ENCODE peak calls at places on chromosomes 7 and 10, in five cellular contexts. K, R, H, X and T are unnamed samples.

GRCh38 chr10:90960355-90960814 is 39.5 kb upstream of the ANKRD1 start:
- DNase-seq in X (no peak), H (no peak), R (no peak), K (peak), T (peak)

GRCh38 chr10:6179078-6179477 is 23.7 kb upstream of the PFKFB3 start:
- DNase-seq in K (no peak), H (no peak), X (no peak), R (no peak), T (no peak)

GRCh38 chr10:5645375-5645774 is 21.0 kb downstream of the ASB13 start:
- DNase-seq in H (no peak), X (no peak), R (no peak), K (no peak), T (peak)

GRCh38 chr10:90859321-90859751 is 1.5 kb upstream of the HTR7 start:
- DNase-seq in K (no peak), R (no peak), H (no peak), X (no peak), T (no peak)

GRCh38 chr7:140260338-140260737 is 83.6 kb upstream of the KDM7A start:
- DNase-seq in X (no peak), K (no peak), H (no peak), R (no peak), T (no peak)

GRCh38 chr7:135492151-135492550 is 17.8 kb downstream of the CNOT4 start:
- DNase-seq in R (no peak), H (no peak), K (no peak), X (no peak), T (no peak)

GRCh38 chr10:102654566-102654965 is 10.3 kb downstream of the TRIM8 start:
- DNase-seq in K (no peak), X (no peak), H (no peak), R (no peak), T (no peak)

GRCh38 chr10:34078798-34079470 is 736.2 kb downstream of the PARD3 start:
- DNase-seq in H (no peak), X (no peak), K (no peak), R (no peak), T (no peak)

GRCh38 chr7:29921404-29922010 is 68.1 kb downstream of the SCRN1 start:
- DNase-seq in K (peak), H (peak), R (no peak), X (peak), T (peak)

GRCh38 chr10:91076991-91077548 is 143.4 kb upstream of the PCGF5 start:
- DNase-seq in X (no peak), H (no peak), K (no peak), R (no peak), T (no peak)

GRCh38 chr10:4766449-4766848 is 59.6 kb upstream of the AKR1E2 start:
- DNase-seq in X (no peak), R (no peak), H (no peak), K (no peak), T (no peak)

GRCh38 chr10:71863203-71863602 is 12.2 kb upstream of the PSAP start:
- DNase-seq in H (no peak), R (no peak), K (no peak), X (peak), T (no peak)

GRCh38 chr7:30667172-30667571 is 15.1 kb downstream of the CRHR2 start:
- DNase-seq in H (no peak), K (no peak), X (no peak), R (no peak), T (no peak)

GRCh38 chr10:104299031-104299904 is 30.3 kb downstream of the GSTO2 start:
- DNase-seq in X (no peak), K (no peak), R (no peak), H (no peak), T (no peak)

GRCh38 chr7:50554431-50554830 is 10.8 kb downstream of the DDC start:
- DNase-seq in K (no peak), R (peak), X (no peak), H (no peak), T (no peak)
- TF ChIP-seq CTCF in K (no peak), R (no peak), X (no peak), H (no peak), T (no peak)

DNA sequence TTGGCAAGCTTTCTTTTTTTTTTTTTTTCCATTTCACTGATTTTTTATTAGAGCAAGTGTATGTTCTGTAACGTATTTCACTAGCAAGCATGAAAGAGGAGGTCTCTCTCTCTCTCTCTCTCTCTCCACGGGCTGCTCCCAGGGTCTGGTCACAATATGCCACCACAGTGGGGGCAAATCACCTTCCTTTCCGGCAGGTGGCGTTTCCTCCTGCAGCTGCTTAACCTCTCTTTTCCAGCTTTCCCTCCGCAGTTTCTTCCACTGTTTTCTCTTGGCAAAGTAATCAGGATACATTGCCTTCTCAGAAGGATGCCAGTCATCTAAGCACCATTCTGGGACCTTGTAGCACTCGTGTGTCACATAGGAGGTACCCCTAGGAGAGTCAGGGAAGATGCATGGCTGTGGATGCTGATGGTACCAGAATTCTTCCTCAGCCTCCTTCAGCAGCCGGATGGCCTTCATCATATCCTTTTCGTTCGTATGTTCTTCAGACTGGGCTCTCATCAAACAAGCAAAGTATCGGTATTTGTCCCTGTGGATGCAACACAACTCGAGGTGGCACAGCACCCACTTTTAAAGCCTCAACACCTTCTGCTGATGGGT is 197.3 kb upstream of the PODXL start:
- DNase-seq in H (no peak), K (peak), R (no peak), X (peak), T (no peak)
- TF ChIP-seq CTCF in H (peak), K (peak), R (peak), X (peak), T (peak)

GRCh38 chr7:134031835-134032617 is 95.1 kb upstream of the LRGUK start:
- DNase-seq in H (no peak), K (no peak), X (no peak), R (no peak), T (no peak)
- TF ChIP-seq CTCF in H (no peak), K (peak), X (no peak), R (peak), T (no peak)

DNA sequence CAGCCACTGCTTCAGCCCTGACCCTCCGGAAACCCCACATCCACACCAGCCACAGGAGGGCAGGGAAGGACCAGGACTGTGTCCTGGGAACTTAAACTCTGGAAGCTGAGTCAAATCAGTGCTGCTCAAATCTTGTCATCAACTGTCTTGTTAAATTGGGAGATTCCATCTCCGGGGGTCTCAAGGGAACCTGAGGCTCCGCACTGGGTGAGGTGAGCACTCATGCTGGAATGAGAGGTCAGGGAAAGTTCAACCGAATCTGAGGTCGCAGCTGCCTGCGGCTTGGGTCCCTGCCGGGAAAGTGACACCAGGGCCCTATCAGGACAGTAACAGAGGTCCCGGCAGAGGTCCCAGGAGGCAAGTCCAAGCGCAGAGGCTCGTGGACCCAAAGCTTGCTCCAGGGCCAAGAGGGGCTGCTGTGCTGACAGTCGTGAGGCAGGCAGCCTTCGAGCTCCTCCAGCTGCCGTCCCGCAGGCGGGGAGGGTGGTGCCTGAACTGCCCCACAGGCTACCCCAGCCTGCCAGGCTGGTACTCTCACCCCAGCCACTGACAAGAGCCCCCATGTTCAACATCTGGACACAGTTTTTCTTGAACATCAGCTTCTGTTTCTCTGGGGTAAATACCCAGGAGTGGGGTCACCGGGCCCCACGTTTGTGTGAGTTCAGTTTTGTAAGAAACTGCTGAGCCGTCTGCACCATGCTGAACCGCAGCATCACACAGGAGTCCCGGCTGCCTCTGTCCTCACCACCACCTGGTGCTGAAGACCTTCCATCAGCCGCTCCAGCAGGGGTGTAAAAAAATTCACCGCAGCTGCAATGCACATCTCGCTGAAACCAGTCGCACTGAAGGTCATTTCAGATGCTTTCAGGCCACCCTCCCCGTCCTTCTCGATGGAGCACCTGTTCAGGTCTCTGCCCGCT is 101.0 kb downstream of the DIP2C start:
- DNase-seq in X (peak), R (no peak), K (peak), H (no peak), T (no peak)
- TF ChIP-seq CTCF in X (no peak), R (no peak), K (peak), H (no peak), T (no peak)

GRCh38 chr7:107527196-107527595 is 36.5 kb downstream of the COG5 start:
- DNase-seq in K (no peak), X (no peak), H (no peak), R (no peak), T (no peak)
- TF ChIP-seq CTCF in K (no peak), X (no peak), H (no peak), R (no peak), T (no peak)

GRCh38 chr10:16686081-16686902 is 130.9 kb downstream of the RSU1 start:
- DNase-seq in X (no peak), K (no peak), R (no peak), H (no peak), T (no peak)
- TF ChIP-seq CTCF in X (no peak), K (no peak), R (no peak), H (no peak), T (no peak)

DNA sequence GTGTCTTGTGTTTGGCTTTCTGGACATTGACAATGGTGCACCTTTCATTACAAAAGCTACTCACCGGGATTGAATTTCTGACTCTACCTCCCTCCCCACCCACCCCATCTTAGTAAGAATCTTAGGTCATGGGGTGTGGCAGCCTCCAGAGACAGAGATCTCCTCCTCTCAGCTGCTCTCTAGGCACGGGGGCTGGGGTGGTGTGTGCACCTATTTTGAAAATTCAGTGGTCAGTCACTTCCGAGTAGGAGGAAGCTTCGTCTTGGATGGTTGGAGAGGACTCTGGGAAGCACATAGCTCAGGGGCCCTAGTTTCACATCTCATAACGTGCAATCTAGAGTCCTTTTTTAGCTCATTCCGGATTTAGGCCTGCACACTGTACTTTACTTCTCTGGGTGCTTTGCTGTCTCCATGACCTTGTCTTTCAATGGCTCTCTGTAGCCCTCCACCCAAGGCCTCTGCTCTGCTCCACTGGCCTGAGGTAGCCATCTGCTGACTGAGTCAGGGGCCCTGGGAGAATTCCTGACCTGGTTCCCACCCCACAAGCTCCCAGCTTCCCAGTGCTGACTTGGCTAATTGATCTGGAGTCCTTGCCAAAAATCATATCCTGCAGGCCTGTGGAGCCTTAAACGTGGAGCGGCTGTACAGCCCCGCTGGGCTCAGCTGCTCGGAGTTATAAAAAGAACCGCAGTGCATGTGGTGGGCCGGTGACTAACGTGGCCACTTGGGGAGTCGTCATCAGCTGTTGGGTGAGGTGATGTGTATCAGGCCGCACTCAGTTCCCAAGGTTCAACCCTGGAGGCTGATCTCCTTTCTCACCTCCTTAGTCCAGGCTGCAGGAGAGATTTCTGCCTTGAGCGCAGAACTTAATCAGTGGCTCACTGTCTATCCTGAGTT is 19.3 kb upstream of the ADAMTS14 start:
- DNase-seq in R (peak), K (peak), X (peak), H (no peak), T (no peak)
- TF ChIP-seq CTCF in R (no peak), K (no peak), X (no peak), H (no peak), T (no peak)

GRCh38 chr10:44925811-44926760 is 14.9 kb downstream of the TMEM72 start:
- DNase-seq in R (peak), H (no peak), K (no peak), X (no peak), T (no peak)

GRCh38 chr10:44924261-44925040 is 13.3 kb downstream of the TMEM72 start:
- DNase-seq in X (no peak), K (no peak), R (peak), H (no peak), T (no peak)

GRCh38 chr10:44923611-44924010 is 12.5 kb downstream of the TMEM72 start:
- DNase-seq in X (no peak), R (no peak), K (no peak), H (no peak), T (no peak)

GRCh38 chr10:44926771-44927751 is 15.9 kb downstream of the TMEM72 start:
- DNase-seq in X (no peak), H (no peak), K (no peak), R (peak), T (no peak)

GRCh38 chr10:44925224-44925623 is 14.1 kb downstream of the TMEM72 start:
- DNase-seq in H (no peak), X (peak), K (peak), R (peak), T (no peak)
- TF ChIP-seq CTCF in H (peak), X (peak), K (peak), R (peak), T (no peak)

GRCh38 chr10:105691811-105692210 is 1050.7 kb downstream of the SORCS3 start:
- DNase-seq in H (no peak), R (no peak), X (no peak), K (no peak), T (no peak)
- TF ChIP-seq CTCF in H (no peak), R (peak), X (no peak), K (no peak), T (no peak)

GRCh38 chr7:42843209-42843800 is 68.6 kb downstream of the C7orf25 start:
- DNase-seq in H (no peak), K (peak), R (no peak), X (peak), T (peak)
- TF ChIP-seq CTCF in H (peak), K (peak), R (peak), X (peak), T (no peak)